ENCODE peak calls at places on chromosomes 11 and 22, in eight cellular contexts. One of them, this sample, is unnamed.
A peak's percentile ranks its signal among the peaks of the same experiment; 100 is the strongest.

GRCh38 chr11:12625438-12626071 is 48.7 kb upstream of the TEAD1 start:
- DNase-seq in neural progenitor cell: no peak
- DNase-seq in PC-3: peak; percentile 87
- DNase-seq in effector memory CD4-positive, alpha-beta T cell: no peak
- DNase-seq in fibroblast of lung: peak; percentile 95
- DNase-seq in endodermal cell: no peak
- DNase-seq in CD4-positive, CD25-positive, alpha-beta regulatory T cell: no peak
- DNase-seq in keratinocyte: no peak
- DNase-seq in this sample: no peak

GRCh38 chr11:11937957-11938356 is 70.5 kb downstream of the DKK3 start:
- DNase-seq in neural progenitor cell: no peak
- DNase-seq in PC-3: peak; percentile 60
- DNase-seq in effector memory CD4-positive, alpha-beta T cell: no peak
- DNase-seq in fibroblast of lung: no peak
- DNase-seq in endodermal cell: no peak
- DNase-seq in CD4-positive, CD25-positive, alpha-beta regulatory T cell: no peak
- DNase-seq in keratinocyte: no peak
- DNase-seq in this sample: no peak

GRCh38 chr22:27851974-27852713 is 50.6 kb upstream of the MN1 start:
- DNase-seq in neural progenitor cell: peak; percentile 35
- DNase-seq in PC-3: no peak
- DNase-seq in effector memory CD4-positive, alpha-beta T cell: no peak
- DNase-seq in fibroblast of lung: no peak
- DNase-seq in endodermal cell: no peak
- DNase-seq in CD4-positive, CD25-positive, alpha-beta regulatory T cell: no peak
- DNase-seq in keratinocyte: no peak
- DNase-seq in this sample: no peak

GRCh38 chr11:1546536-1547466 is 25.3 kb downstream of the DUSP8 start:
- DNase-seq in neural progenitor cell: peak; percentile 87
- DNase-seq in PC-3: peak; percentile 60
- DNase-seq in effector memory CD4-positive, alpha-beta T cell: no peak
- DNase-seq in fibroblast of lung: peak; percentile 29
- DNase-seq in endodermal cell: peak; percentile 88
- DNase-seq in CD4-positive, CD25-positive, alpha-beta regulatory T cell: peak; percentile 29
- DNase-seq in keratinocyte: no peak
- DNase-seq in this sample: peak; percentile 71

GRCh38 chr11:130846606-130847005 is 69.7 kb downstream of the SNX19 start:
- DNase-seq in neural progenitor cell: no peak
- DNase-seq in PC-3: peak; percentile 80
- DNase-seq in effector memory CD4-positive, alpha-beta T cell: no peak
- DNase-seq in fibroblast of lung: no peak
- DNase-seq in endodermal cell: no peak
- DNase-seq in CD4-positive, CD25-positive, alpha-beta regulatory T cell: no peak
- DNase-seq in keratinocyte: no peak
- DNase-seq in this sample: no peak

GRCh38 chr11:125638315-125638714 is 13.4 kb downstream of the CHEK1 start:
- DNase-seq in neural progenitor cell: no peak
- DNase-seq in PC-3: no peak
- DNase-seq in effector memory CD4-positive, alpha-beta T cell: no peak
- DNase-seq in fibroblast of lung: no peak
- DNase-seq in endodermal cell: no peak
- DNase-seq in CD4-positive, CD25-positive, alpha-beta regulatory T cell: no peak
- DNase-seq in keratinocyte: no peak
- DNase-seq in this sample: no peak

GRCh38 chr11:128872094-128872493 is 5.0 kb upstream of the KCNJ1 start:
- DNase-seq in neural progenitor cell: no peak
- DNase-seq in PC-3: no peak
- DNase-seq in effector memory CD4-positive, alpha-beta T cell: no peak
- DNase-seq in fibroblast of lung: no peak
- DNase-seq in endodermal cell: no peak
- DNase-seq in CD4-positive, CD25-positive, alpha-beta regulatory T cell: no peak
- DNase-seq in keratinocyte: no peak
- DNase-seq in this sample: no peak

GRCh38 chr11:122897606-122898210 is 15.1 kb downstream of the JHY start:
- DNase-seq in neural progenitor cell: no peak
- DNase-seq in PC-3: peak; percentile 61
- DNase-seq in effector memory CD4-positive, alpha-beta T cell: no peak
- DNase-seq in fibroblast of lung: peak; percentile 25
- DNase-seq in endodermal cell: no peak
- DNase-seq in CD4-positive, CD25-positive, alpha-beta regulatory T cell: no peak
- DNase-seq in keratinocyte: no peak
- DNase-seq in this sample: no peak

GRCh38 chr22:33221566-33221965 is 163.4 kb upstream of the SYN3 start:
- DNase-seq in neural progenitor cell: no peak
- DNase-seq in PC-3: no peak
- DNase-seq in effector memory CD4-positive, alpha-beta T cell: no peak
- DNase-seq in fibroblast of lung: no peak
- DNase-seq in endodermal cell: no peak
- DNase-seq in CD4-positive, CD25-positive, alpha-beta regulatory T cell: no peak
- DNase-seq in keratinocyte: no peak
- DNase-seq in this sample: no peak

GRCh38 chr11:36376315-36376887 is 80.3 kb downstream of the PRR5L start:
- DNase-seq in neural progenitor cell: peak; percentile 72
- DNase-seq in PC-3: no peak
- DNase-seq in effector memory CD4-positive, alpha-beta T cell: no peak
- DNase-seq in fibroblast of lung: no peak
- DNase-seq in endodermal cell: peak; percentile 82
- DNase-seq in CD4-positive, CD25-positive, alpha-beta regulatory T cell: no peak
- DNase-seq in keratinocyte: no peak
- DNase-seq in this sample: no peak

GRCh38 chr11:119759324-119759723 is 30.3 kb upstream of the NECTIN1 start:
- DNase-seq in neural progenitor cell: no peak
- DNase-seq in PC-3: peak; percentile 65
- DNase-seq in effector memory CD4-positive, alpha-beta T cell: no peak
- DNase-seq in fibroblast of lung: peak; percentile 43
- DNase-seq in endodermal cell: peak; percentile 69
- DNase-seq in CD4-positive, CD25-positive, alpha-beta regulatory T cell: no peak
- DNase-seq in keratinocyte: no peak
- DNase-seq in this sample: no peak

GRCh38 chr22:28917747-28918543 is 34.6 kb downstream of the ZNRF3 start:
- DNase-seq in neural progenitor cell: peak; percentile 79
- DNase-seq in PC-3: no peak
- DNase-seq in effector memory CD4-positive, alpha-beta T cell: no peak
- DNase-seq in fibroblast of lung: peak; percentile 62
- DNase-seq in endodermal cell: peak; percentile 70
- DNase-seq in CD4-positive, CD25-positive, alpha-beta regulatory T cell: no peak
- DNase-seq in keratinocyte: no peak
- DNase-seq in this sample: peak; percentile 63

GRCh38 chr11:95975343-95975742 is 51.4 kb upstream of the MTMR2 start:
- DNase-seq in neural progenitor cell: no peak
- DNase-seq in PC-3: no peak
- DNase-seq in effector memory CD4-positive, alpha-beta T cell: no peak
- DNase-seq in fibroblast of lung: no peak
- DNase-seq in endodermal cell: no peak
- DNase-seq in CD4-positive, CD25-positive, alpha-beta regulatory T cell: no peak
- DNase-seq in keratinocyte: no peak
- DNase-seq in this sample: no peak

GRCh38 chr11:35170503-35170902 is 31.5 kb downstream of the CD44 start:
- DNase-seq in neural progenitor cell: no peak
- DNase-seq in PC-3: no peak
- DNase-seq in effector memory CD4-positive, alpha-beta T cell: no peak
- DNase-seq in fibroblast of lung: no peak
- DNase-seq in endodermal cell: no peak
- DNase-seq in CD4-positive, CD25-positive, alpha-beta regulatory T cell: no peak
- DNase-seq in keratinocyte: no peak
- DNase-seq in this sample: no peak

GRCh38 chr11:94325681-94326080 is 21.3 kb downstream of the IZUMO1R start:
- DNase-seq in neural progenitor cell: peak; percentile 73
- DNase-seq in PC-3: peak; percentile 75
- DNase-seq in effector memory CD4-positive, alpha-beta T cell: no peak
- DNase-seq in fibroblast of lung: no peak
- DNase-seq in endodermal cell: peak; percentile 97
- DNase-seq in CD4-positive, CD25-positive, alpha-beta regulatory T cell: peak; percentile 63
- DNase-seq in keratinocyte: no peak
- DNase-seq in this sample: peak; percentile 47

GRCh38 chr11:43868852-43869567 is 11.6 kb upstream of the ALKBH3 start:
- DNase-seq in neural progenitor cell: no peak
- DNase-seq in PC-3: peak; percentile 39
- DNase-seq in effector memory CD4-positive, alpha-beta T cell: no peak
- DNase-seq in fibroblast of lung: peak; percentile 67
- DNase-seq in endodermal cell: no peak
- DNase-seq in CD4-positive, CD25-positive, alpha-beta regulatory T cell: peak; percentile 89
- DNase-seq in keratinocyte: no peak
- DNase-seq in this sample: no peak

GRCh38 chr11:11157201-11157600 is 195.8 kb downstream of the CSNK2A3 start:
- DNase-seq in neural progenitor cell: peak; percentile 73
- DNase-seq in PC-3: peak; percentile 54
- DNase-seq in effector memory CD4-positive, alpha-beta T cell: no peak
- DNase-seq in fibroblast of lung: peak; percentile 22
- DNase-seq in endodermal cell: peak; percentile 83
- DNase-seq in CD4-positive, CD25-positive, alpha-beta regulatory T cell: peak; percentile 63
- DNase-seq in keratinocyte: no peak
- DNase-seq in this sample: no peak

GRCh38 chr11:73325036-73325981 is 17.2 kb downstream of the ARHGEF17 start:
- DNase-seq in neural progenitor cell: no peak
- DNase-seq in PC-3: no peak
- DNase-seq in effector memory CD4-positive, alpha-beta T cell: no peak
- DNase-seq in fibroblast of lung: peak; percentile 78
- DNase-seq in endodermal cell: no peak
- DNase-seq in CD4-positive, CD25-positive, alpha-beta regulatory T cell: no peak
- DNase-seq in keratinocyte: no peak
- DNase-seq in this sample: no peak

GRCh38 chr22:41876275-41876674 is 38.6 kb downstream of the SHISA8 start:
- DNase-seq in neural progenitor cell: no peak
- DNase-seq in PC-3: no peak
- DNase-seq in effector memory CD4-positive, alpha-beta T cell: no peak
- DNase-seq in fibroblast of lung: peak; percentile 24
- DNase-seq in endodermal cell: no peak
- DNase-seq in CD4-positive, CD25-positive, alpha-beta regulatory T cell: no peak
- DNase-seq in keratinocyte: no peak
- DNase-seq in this sample: no peak

GRCh38 chr11:41984023-41984422 is 524.6 kb upstream of the LRRC4C start:
- DNase-seq in neural progenitor cell: no peak
- DNase-seq in PC-3: no peak
- DNase-seq in effector memory CD4-positive, alpha-beta T cell: no peak
- DNase-seq in fibroblast of lung: no peak
- DNase-seq in endodermal cell: no peak
- DNase-seq in CD4-positive, CD25-positive, alpha-beta regulatory T cell: no peak
- DNase-seq in keratinocyte: no peak
- DNase-seq in this sample: no peak

DNA sequence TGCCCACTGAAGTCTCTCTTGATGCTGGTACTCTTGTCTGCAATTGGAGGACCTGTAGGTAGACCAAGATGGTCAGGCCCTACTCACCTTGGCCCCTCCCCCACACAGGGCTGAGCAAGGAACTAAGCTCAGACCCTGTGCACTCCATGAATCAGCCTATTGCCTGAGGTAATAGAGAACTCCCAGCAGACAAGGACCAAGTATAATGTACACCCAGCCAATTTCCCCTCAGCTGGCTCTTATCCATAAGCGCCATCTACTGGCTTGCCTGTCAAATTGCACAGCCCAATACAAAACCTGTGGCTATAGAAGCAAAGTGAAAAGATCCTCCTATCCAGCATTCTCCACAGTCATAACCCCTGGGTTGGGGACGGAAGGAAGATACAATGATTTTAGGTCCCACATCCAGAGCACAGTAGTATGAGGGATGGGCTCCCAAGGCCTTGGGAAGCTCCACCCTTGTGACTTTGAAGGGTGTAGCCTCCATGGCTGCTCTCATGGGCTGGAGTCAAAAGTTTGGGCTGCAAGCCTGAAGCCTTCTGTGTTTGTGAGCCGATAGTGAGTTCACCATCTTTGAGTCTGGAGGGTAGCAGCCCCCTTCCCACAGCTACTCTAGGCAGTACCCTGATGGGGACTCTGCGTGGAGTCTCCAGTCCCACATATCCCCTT is 56.0 kb downstream of the GLYATL2 start:
- DNase-seq in neural progenitor cell: peak; percentile 57
- DNase-seq in PC-3: peak; percentile 91
- DNase-seq in effector memory CD4-positive, alpha-beta T cell: no peak
- DNase-seq in fibroblast of lung: peak; percentile 38
- DNase-seq in endodermal cell: peak; percentile 70
- DNase-seq in CD4-positive, CD25-positive, alpha-beta regulatory T cell: peak; percentile 55
- DNase-seq in keratinocyte: peak; percentile 89
- DNase-seq in this sample: peak; percentile 55
- H3K27ac ChIP-seq in neural progenitor cell: no peak overlapping the region
- H3K27ac ChIP-seq in PC-3: peak overlapping the region; percentile 69
- H3K27ac ChIP-seq in effector memory CD4-positive, alpha-beta T cell: no peak overlapping the region
- H3K27ac ChIP-seq in fibroblast of lung: no peak overlapping the region
- H3K27ac ChIP-seq in endodermal cell: no peak overlapping the region
- H3K27ac ChIP-seq in CD4-positive, CD25-positive, alpha-beta regulatory T cell: no peak overlapping the region
- H3K27ac ChIP-seq in keratinocyte: peak overlapping the region; percentile 85
- H3K27ac ChIP-seq in this sample: no peak overlapping the region

GRCh38 chr22:50268655-50269113 is 1.5 kb downstream of the MAPK11 start:
- DNase-seq in neural progenitor cell: no peak
- DNase-seq in PC-3: no peak
- DNase-seq in effector memory CD4-positive, alpha-beta T cell: no peak
- DNase-seq in fibroblast of lung: no peak
- DNase-seq in endodermal cell: no peak
- DNase-seq in CD4-positive, CD25-positive, alpha-beta regulatory T cell: no peak
- DNase-seq in keratinocyte: no peak
- DNase-seq in this sample: peak; percentile 63
- H3K27me3 ChIP-seq in neural progenitor cell: peaks cover 77% of the 10 kb centered on the region
- H3K27me3 ChIP-seq in PC-3: no peaks in the 10 kb centered on the region
- H3K27me3 ChIP-seq in effector memory CD4-positive, alpha-beta T cell: no peaks in the 10 kb centered on the region
- H3K27me3 ChIP-seq in fibroblast of lung: no peaks in the 10 kb centered on the region
- H3K27me3 ChIP-seq in endodermal cell: peaks cover 44% of the 10 kb centered on the region
- H3K27me3 ChIP-seq in CD4-positive, CD25-positive, alpha-beta regulatory T cell: no peaks in the 10 kb centered on the region
- H3K27me3 ChIP-seq in keratinocyte: peaks cover 5% of the 10 kb centered on the region
- H3K27me3 ChIP-seq in this sample: no peaks in the 10 kb centered on the region

DNA sequence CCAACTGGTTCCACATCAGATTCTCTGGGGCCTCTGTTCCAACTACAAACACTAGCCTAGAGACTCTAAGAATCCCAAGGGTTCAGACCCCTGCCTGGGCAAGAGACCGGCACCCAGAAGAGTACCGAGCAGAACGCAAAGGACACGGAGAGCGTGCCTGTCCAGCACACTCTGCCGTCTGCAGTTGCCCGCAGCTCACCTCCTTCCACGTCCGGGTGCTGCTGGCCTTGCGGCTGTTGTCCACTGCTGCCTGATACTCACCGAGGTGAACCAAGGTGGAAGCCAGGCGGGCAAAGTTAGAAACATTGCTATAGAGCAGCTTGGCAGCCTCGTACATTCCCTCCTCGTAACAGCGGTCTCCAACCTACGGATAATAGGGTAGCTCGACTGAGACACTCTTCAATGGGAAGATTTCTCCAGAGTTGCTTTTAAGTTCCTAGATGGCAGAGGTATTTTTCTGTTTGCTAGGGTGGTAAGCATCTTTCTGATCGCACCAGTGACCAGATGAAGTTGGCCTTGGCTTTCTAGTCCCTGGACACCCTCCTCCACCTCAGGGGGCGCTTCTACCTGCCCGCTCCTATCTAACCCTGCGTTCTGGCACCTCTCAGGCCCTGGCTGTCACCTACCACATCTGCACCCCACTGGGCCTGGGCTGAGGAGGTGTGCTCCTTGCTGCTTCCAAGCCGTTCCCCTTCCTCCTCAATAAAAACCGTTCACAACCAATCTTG is 22.8 kb upstream of the SLC25A1 start:
- DNase-seq in neural progenitor cell: no peak
- DNase-seq in PC-3: no peak
- DNase-seq in effector memory CD4-positive, alpha-beta T cell: no peak
- DNase-seq in fibroblast of lung: no peak
- DNase-seq in endodermal cell: no peak
- DNase-seq in CD4-positive, CD25-positive, alpha-beta regulatory T cell: no peak
- DNase-seq in keratinocyte: no peak
- DNase-seq in this sample: no peak
- H3K27ac ChIP-seq in neural progenitor cell: no peak overlapping the region
- H3K27ac ChIP-seq in PC-3: no peak overlapping the region
- H3K27ac ChIP-seq in effector memory CD4-positive, alpha-beta T cell: no peak overlapping the region
- H3K27ac ChIP-seq in fibroblast of lung: no peak overlapping the region
- H3K27ac ChIP-seq in endodermal cell: no peak overlapping the region
- H3K27ac ChIP-seq in CD4-positive, CD25-positive, alpha-beta regulatory T cell: no peak overlapping the region
- H3K27ac ChIP-seq in keratinocyte: no peak overlapping the region
- H3K27ac ChIP-seq in this sample: no peak overlapping the region

GRCh38 chr11:86421976-86422770 is 47.5 kb downstream of the CCDC81 start:
- DNase-seq in neural progenitor cell: no peak
- DNase-seq in PC-3: no peak
- DNase-seq in effector memory CD4-positive, alpha-beta T cell: no peak
- DNase-seq in fibroblast of lung: no peak
- DNase-seq in endodermal cell: peak; percentile 81
- DNase-seq in CD4-positive, CD25-positive, alpha-beta regulatory T cell: no peak
- DNase-seq in keratinocyte: no peak
- DNase-seq in this sample: no peak
- H3K27me3 ChIP-seq in neural progenitor cell: no peaks in the 10 kb centered on the region
- H3K27me3 ChIP-seq in PC-3: no peaks in the 10 kb centered on the region
- H3K27me3 ChIP-seq in effector memory CD4-positive, alpha-beta T cell: no peaks in the 10 kb centered on the region
- H3K27me3 ChIP-seq in fibroblast of lung: no peaks in the 10 kb centered on the region
- H3K27me3 ChIP-seq in endodermal cell: no peaks in the 10 kb centered on the region
- H3K27me3 ChIP-seq in CD4-positive, CD25-positive, alpha-beta regulatory T cell: no peaks in the 10 kb centered on the region
- H3K27me3 ChIP-seq in keratinocyte: no peaks in the 10 kb centered on the region
- H3K27me3 ChIP-seq in this sample: no peaks in the 10 kb centered on the region

This sample was measured in body of pancreas.